ENCODE peak calls at places on chromosomes 13 and 19, in six cellular contexts. J is AG09319, R is posterior cingulate gyrus, O is substantia nigra, Q is NCI-H2171, K is adrenal gland. V is an unnamed sample.

GRCh38 chr13:30112602-30113435 is 194.5 kb downstream of the KATNAL1 start:
- DNase-seq in J (peak; percentile 83), K (peak; percentile 86), Q (peak; percentile 25), R (peak; percentile 82), O (peak; percentile 72), V (peak; percentile 70)

GRCh38 chr19:47122359-47123335 is 8.0 kb upstream of the SAE1 start:
- DNase-seq in O (no peak), J (no peak), Q (no peak), K (no peak), R (no peak), V (no peak)

GRCh38 chr19:49638360-49638759 is 1.6 kb downstream of the RRAS start:
- DNase-seq in O (no peak), R (no peak), J (no peak), Q (no peak), K (no peak), V (peak; percentile 58)

GRCh38 chr19:55678121-55678671 is 3.2 kb downstream of the EPN1 start:
- DNase-seq in O (peak; percentile 55), J (no peak), K (peak; percentile 56), Q (no peak), R (no peak), V (peak; percentile 78)

GRCh38 chr19:1935484-1936208 is 5.3 kb upstream of the CSNK1G2 start:
- DNase-seq in K (peak; percentile 98), Q (no peak), J (no peak), R (no peak), O (peak; percentile 67), V (peak; percentile 74)

GRCh38 chr13:112444416-112445399 is 68.6 kb downstream of the SPACA7 start:
- DNase-seq in O (no peak), J (no peak), Q (no peak), R (no peak), K (no peak), V (no peak)

GRCh38 chr19:6707011-6707657 is 13.3 kb downstream of the C3 start:
- DNase-seq in O (no peak), Q (no peak), K (no peak), J (no peak), R (no peak), V (no peak)

GRCh38 chr13:30108913-30109237 is 198.5 kb downstream of the KATNAL1 start:
- DNase-seq in K (no peak), J (no peak), Q (no peak), O (no peak), R (no peak), V (no peak)

GRCh38 chr13:106348032-106348431 is 187.4 kb downstream of the EFNB2 start:
- DNase-seq in Q (no peak), O (no peak), R (no peak), K (no peak), J (no peak), V (no peak)

GRCh38 chr19:56831279-56831678 is 9.2 kb downstream of the PEG3 start:
- DNase-seq in O (no peak), R (no peak), K (no peak), Q (no peak), J (no peak), V (no peak)

GRCh38 chr13:33150146-33150545 is 133.9 kb downstream of the KL start:
- DNase-seq in K (no peak), Q (peak; percentile 41), R (no peak), J (no peak), O (no peak), V (no peak)